ENCODE peak calls at places on chromosomes 11 and 22, in four cellular contexts. W is esophagus squamous epithelium, A is kidney epithelial cell, G is astrocyte of the spinal cord. L is an unnamed sample.

GRCh38 chr11:117597083-117597482 is 199.9 kb downstream of the DSCAML1 start:
- DNase-seq in W (no peak), A (no peak), G (peak), L (peak)

GRCh38 chr11:114154271-114155047 is 94.9 kb downstream of the ZBTB16 start:
- DNase-seq in G (no peak), A (no peak), W (no peak), L (peak)

GRCh38 chr22:48389916-48390315 is 1437.8 kb downstream of the BRD1 start:
- DNase-seq in A (no peak), G (no peak), W (no peak), L (no peak)

GRCh38 chr11:9747816-9748215 is 83.9 kb downstream of the SWAP70 start:
- DNase-seq in W (no peak), G (no peak), A (no peak), L (no peak)

GRCh38 chr11:70942593-70942992 is 309.8 kb downstream of the SHANK2 start:
- DNase-seq in G (no peak), A (no peak), W (no peak), L (peak)

GRCh38 chr11:833114-833791 is 501 bp downstream of the CD151 start:
- DNase-seq in W (no peak), A (no peak), G (no peak), L (no peak)

GRCh38 chr11:110134120-110134519 is 40.9 kb downstream of the ZC3H12C start:
- DNase-seq in W (no peak), A (no peak), G (peak), L (peak)

GRCh38 chr22:35641494-35642120 is 6.6 kb upstream of the APOL6 start:
- DNase-seq in A (no peak), G (no peak), W (no peak), L (no peak)

GRCh38 chr11:77236901-77237300 is 64.6 kb downstream of the GDPD4 start:
- DNase-seq in A (no peak), G (no peak), W (no peak), L (no peak)

GRCh38 chr11:44889266-44889665 is 61.4 kb downstream of the TP53I11 start:
- DNase-seq in A (no peak), G (no peak), W (no peak), L (no peak)

GRCh38 chr11:89503422-89503821 is 12.2 kb upstream of the NOX4 start:
- DNase-seq in G (no peak), W (no peak), A (no peak), L (no peak)

GRCh38 chr11:118338637-118339061 is 3.9 kb downstream of the CD3D start:
- DNase-seq in W (peak), G (no peak), A (no peak), L (peak)

GRCh38 chr22:50327711-50328019 is 853 bp upstream of the DENND6B start:
- DNase-seq in W (no peak), G (no peak), A (no peak), L (no peak)

GRCh38 chr22:40404251-40405177 is 34.1 kb downstream of the SGSM3 start:
- DNase-seq in G (no peak), A (no peak), W (no peak), L (no peak)

GRCh38 chr11:68153742-68154141 is 32.6 kb upstream of the CHKA start:
- DNase-seq in G (no peak), W (no peak), A (no peak), L (no peak)

GRCh38 chr11:46117842-46118241 is 3.4 kb downstream of the PHF21A start:
- DNase-seq in G (no peak), W (no peak), A (no peak), L (peak)
- TF ChIP-seq CTCF in G (peak), W (peak), A (peak), L (peak)

DNA sequence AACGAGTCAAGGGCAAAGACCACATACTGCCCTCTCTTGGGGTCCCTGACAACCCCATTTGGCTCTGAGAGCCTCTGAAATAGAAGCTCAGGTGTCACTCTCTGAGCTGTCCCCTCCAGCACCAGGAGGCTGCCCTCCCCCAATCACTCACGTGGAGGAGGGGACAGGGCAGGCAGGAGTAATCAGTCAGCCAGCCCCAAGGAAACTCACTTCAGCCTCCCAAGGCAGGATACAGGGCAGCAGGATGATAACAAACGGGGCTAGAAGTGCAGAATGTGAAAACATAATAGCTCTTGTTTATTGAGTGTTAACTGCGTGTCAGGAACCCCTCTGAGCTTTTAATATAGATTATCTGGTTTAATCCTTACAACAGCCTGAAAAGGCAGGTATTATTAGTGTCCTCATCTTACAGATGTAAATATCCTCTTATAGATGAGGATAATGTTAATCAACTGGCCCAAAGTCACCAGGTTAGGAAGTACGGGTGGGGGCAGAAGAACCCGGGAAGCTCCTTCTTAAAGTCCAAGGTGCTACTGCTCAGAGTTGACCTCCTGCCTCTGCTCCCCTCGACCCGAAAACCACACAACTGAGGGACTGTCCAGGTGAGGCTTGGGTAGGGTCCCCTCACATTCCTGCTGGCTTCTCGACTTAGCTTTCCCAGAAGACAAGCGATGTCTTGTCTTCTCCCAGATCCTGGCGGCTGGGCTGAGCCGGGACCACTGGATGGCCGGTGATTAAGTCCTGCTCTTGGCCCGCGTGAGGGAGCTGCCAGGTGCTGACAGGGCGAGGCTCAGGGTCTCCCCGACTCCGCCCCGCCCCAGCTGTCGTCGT is 2.7 kb downstream of the CHRM4 start:
- DNase-seq in G (no peak), A (no peak), W (no peak), L (no peak)
- H3K4me3 ChIP-seq in G (no peak), A (no peak), W (no peak), L (no peak)

GRCh38 chr11:112439614-112440013 is 179.0 kb upstream of the PLET1 start:
- DNase-seq in G (no peak), W (no peak), A (no peak), L (no peak)

GRCh38 chr11:112437096-112437495 is 176.4 kb upstream of the PLET1 start:
- DNase-seq in W (no peak), A (no peak), G (no peak), L (no peak)

DNA sequence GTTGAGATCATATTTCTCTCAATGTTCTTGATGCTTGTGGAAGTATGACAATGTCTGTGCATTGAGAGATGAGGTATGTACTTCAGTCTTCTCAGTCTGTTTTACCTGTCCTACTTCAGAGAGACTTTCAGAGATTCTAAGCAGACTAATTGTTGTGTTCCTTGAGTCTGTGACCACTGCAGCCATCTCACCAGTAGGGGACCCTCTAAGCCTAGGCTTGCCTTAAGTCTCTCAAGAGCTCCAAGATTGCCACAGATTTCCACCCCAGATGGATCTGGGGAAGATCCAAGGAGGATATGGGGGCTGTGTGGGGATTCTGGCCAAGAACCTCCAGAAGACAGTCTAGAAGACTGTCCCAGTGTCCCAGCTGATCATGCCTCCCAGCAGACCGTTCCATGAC is 179.9 kb upstream of the PLET1 start:
- DNase-seq in W (no peak), G (no peak), A (no peak), L (no peak)
- TF ChIP-seq CTCF in W (peak), G (no peak), A (no peak), L (no peak)

GRCh38 chr11:65618763-65619162 is 3.2 kb downstream of the PCNX3 start:
- DNase-seq in G (no peak), W (no peak), A (no peak), L (no peak)
- H3K4me3 ChIP-seq in G (no peak), W (no peak), A (no peak), L (no peak)

GRCh38 chr11:47551086-47551485 is 1.8 kb downstream of the CELF1 start:
- DNase-seq in W (no peak), A (no peak), G (no peak), L (peak)
- TF ChIP-seq CTCF in W (peak), A (peak), G (peak), L (peak)

GRCh38 chr11:122786896-122787295 is 51.4 kb upstream of the CRTAM start:
- DNase-seq in A (no peak), W (no peak), G (no peak), L (no peak)

GRCh38 chr11:122781378-122782040 is 56.8 kb upstream of the CRTAM start:
- DNase-seq in W (peak), G (peak), A (no peak), L (peak)

GRCh38 chr11:122782222-122782621 is 56.1 kb upstream of the CRTAM start:
- DNase-seq in A (no peak), G (no peak), W (no peak), L (no peak)

GRCh38 chr11:122784325-122785155 is 53.8 kb upstream of the CRTAM start:
- DNase-seq in A (no peak), W (no peak), G (peak), L (peak)

GRCh38 chr11:122785156-122785605 is 53.1 kb upstream of the CRTAM start:
- DNase-seq in G (no peak), A (no peak), W (no peak), L (no peak)
- H3K4me3 ChIP-seq in G (no peak), A (no peak), W (no peak), L (no peak)

DNA sequence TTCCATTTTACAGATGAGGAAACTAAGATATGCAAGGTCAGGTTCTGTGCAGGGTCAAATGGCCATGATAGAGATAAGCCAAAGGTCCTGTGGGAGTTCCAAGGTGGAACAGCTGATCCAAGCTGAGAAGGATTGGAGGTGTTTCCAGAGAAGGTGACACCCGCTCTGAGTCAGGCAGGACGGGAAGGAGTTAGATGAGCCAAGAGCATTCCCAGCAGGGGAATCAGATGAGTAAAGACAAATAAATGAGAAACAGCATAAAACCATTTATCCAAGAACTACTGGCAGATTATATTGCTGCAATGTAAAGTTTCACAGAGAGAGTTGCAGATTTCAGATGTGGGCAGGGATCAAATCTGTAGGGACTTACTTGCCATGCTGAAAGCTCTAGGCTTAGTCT is 18.9 kb upstream of the HEPHL1 start:
- DNase-seq in A (no peak), W (no peak), G (peak), L (no peak)
- TF ChIP-seq CTCF in A (no peak), W (no peak), G (no peak), L (no peak)